ENCODE peak calls at places on chromosomes 5 and 9, in six cellular contexts. One of them, this sample, is unnamed.

GRCh38 chr5:54944364-54944763 is 41.0 kb downstream of the ESM1 start:
- DNase-seq in heart left ventricle: no peak
- DNase-seq in erythroblast: peak
- DNase-seq in left cardiac atrium: no peak
- DNase-seq in brain microvascular endothelial cell: peak
- DNase-seq in amygdala: no peak
- DNase-seq in this sample: no peak

GRCh38 chr9:110089681-110090370 is 118.1 kb downstream of the C9orf152 start:
- DNase-seq in heart left ventricle: no peak
- DNase-seq in left cardiac atrium: no peak
- DNase-seq in erythroblast: no peak
- DNase-seq in brain microvascular endothelial cell: no peak
- DNase-seq in amygdala: no peak
- DNase-seq in this sample: no peak

GRCh38 chr9:130835441-130836298 is 616 bp downstream of the ABL1 start:
- DNase-seq in erythroblast: peak
- DNase-seq in left cardiac atrium: peak
- DNase-seq in heart left ventricle: peak
- DNase-seq in brain microvascular endothelial cell: no peak
- DNase-seq in amygdala: peak
- DNase-seq in this sample: peak

GRCh38 chr5:159969966-159970365 is 39.0 kb upstream of the TTC1 start:
- DNase-seq in amygdala: no peak
- DNase-seq in left cardiac atrium: no peak
- DNase-seq in brain microvascular endothelial cell: no peak
- DNase-seq in erythroblast: no peak
- DNase-seq in heart left ventricle: no peak
- DNase-seq in this sample: no peak

GRCh38 chr5:143506881-143507552 is 103.5 kb upstream of the NR3C1 start:
- DNase-seq in heart left ventricle: no peak
- DNase-seq in erythroblast: no peak
- DNase-seq in brain microvascular endothelial cell: peak
- DNase-seq in amygdala: no peak
- DNase-seq in left cardiac atrium: no peak
- DNase-seq in this sample: peak

GRCh38 chr5:39702928-39703327 is 278.1 kb upstream of the DAB2 start:
- DNase-seq in brain microvascular endothelial cell: no peak
- DNase-seq in heart left ventricle: no peak
- DNase-seq in erythroblast: no peak
- DNase-seq in amygdala: no peak
- DNase-seq in left cardiac atrium: no peak
- DNase-seq in this sample: no peak

GRCh38 chr9:137181680-137182079 is 6.7 kb downstream of the ANAPC2 start:
- DNase-seq in brain microvascular endothelial cell: no peak
- DNase-seq in heart left ventricle: no peak
- DNase-seq in left cardiac atrium: no peak
- DNase-seq in erythroblast: no peak
- DNase-seq in amygdala: no peak
- DNase-seq in this sample: no peak

GRCh38 chr9:86062845-86063693 is 36.3 kb downstream of the GOLM1 start:
- DNase-seq in heart left ventricle: no peak
- DNase-seq in left cardiac atrium: no peak
- DNase-seq in amygdala: no peak
- DNase-seq in erythroblast: no peak
- DNase-seq in brain microvascular endothelial cell: no peak
- DNase-seq in this sample: no peak

GRCh38 chr5:51381801-51382507 is 1.3 kb upstream of the ISL1 start:
- DNase-seq in erythroblast: no peak
- DNase-seq in heart left ventricle: no peak
- DNase-seq in left cardiac atrium: no peak
- DNase-seq in brain microvascular endothelial cell: no peak
- DNase-seq in amygdala: no peak
- DNase-seq in this sample: no peak

GRCh38 chr5:178115136-178115834 is 2.0 kb downstream of the N4BP3 start:
- DNase-seq in left cardiac atrium: no peak
- DNase-seq in brain microvascular endothelial cell: no peak
- DNase-seq in amygdala: no peak
- DNase-seq in erythroblast: no peak
- DNase-seq in heart left ventricle: no peak
- DNase-seq in this sample: no peak

GRCh38 chr5:74765201-74765600 is 1.7 kb downstream of the GFM2 start:
- DNase-seq in heart left ventricle: no peak
- DNase-seq in erythroblast: peak
- DNase-seq in amygdala: no peak
- DNase-seq in brain microvascular endothelial cell: no peak
- DNase-seq in left cardiac atrium: no peak
- DNase-seq in this sample: no peak

GRCh38 chr5:17374973-17375844 is 122.8 kb upstream of the TAF11L2 start:
- DNase-seq in erythroblast: no peak
- DNase-seq in heart left ventricle: no peak
- DNase-seq in left cardiac atrium: no peak
- DNase-seq in amygdala: no peak
- DNase-seq in brain microvascular endothelial cell: peak
- DNase-seq in this sample: no peak

GRCh38 chr5:159451197-159452052 is 121.1 kb upstream of the IL12B start:
- DNase-seq in erythroblast: peak
- DNase-seq in heart left ventricle: peak
- DNase-seq in amygdala: no peak
- DNase-seq in brain microvascular endothelial cell: peak
- DNase-seq in left cardiac atrium: peak
- DNase-seq in this sample: peak

GRCh38 chr5:1405121-1405520 is 40.1 kb downstream of the SLC6A3 start:
- DNase-seq in left cardiac atrium: no peak
- DNase-seq in erythroblast: no peak
- DNase-seq in heart left ventricle: peak
- DNase-seq in amygdala: no peak
- DNase-seq in brain microvascular endothelial cell: no peak
- DNase-seq in this sample: peak

GRCh38 chr5:43078956-43079355 is 38.8 kb upstream of the ANXA2R start:
- DNase-seq in erythroblast: peak
- DNase-seq in brain microvascular endothelial cell: peak
- DNase-seq in left cardiac atrium: no peak
- DNase-seq in heart left ventricle: no peak
- DNase-seq in amygdala: no peak
- DNase-seq in this sample: peak

GRCh38 chr5:139593716-139594319 is 32.7 kb downstream of the UBE2D2 start:
- DNase-seq in amygdala: no peak
- DNase-seq in heart left ventricle: no peak
- DNase-seq in brain microvascular endothelial cell: peak
- DNase-seq in left cardiac atrium: no peak
- DNase-seq in erythroblast: no peak
- DNase-seq in this sample: peak

GRCh38 chr9:69762527-69762926 is 2.7 kb upstream of the PTAR1 start:
- DNase-seq in erythroblast: no peak
- DNase-seq in amygdala: no peak
- DNase-seq in heart left ventricle: no peak
- DNase-seq in brain microvascular endothelial cell: no peak
- DNase-seq in left cardiac atrium: no peak
- DNase-seq in this sample: no peak

GRCh38 chr5:88722546-88722945 is 160.4 kb downstream of the MEF2C start:
- DNase-seq in erythroblast: no peak
- DNase-seq in brain microvascular endothelial cell: no peak
- DNase-seq in heart left ventricle: no peak
- DNase-seq in amygdala: no peak
- DNase-seq in left cardiac atrium: no peak
- DNase-seq in this sample: no peak